ENCODE peak calls at places on chromosomes 3 and 15, in five cellular contexts. J, S, O, A and V are unnamed samples.

GRCh38 chr3:35322070-35322469 is 317.3 kb upstream of the ARPP21 start:
- DNase-seq in J (no peak), S (peak), O (no peak), A (peak), V (no peak)

GRCh38 chr3:194247350-194247740 is 103.8 kb downstream of the CPN2 start:
- DNase-seq in S (no peak), J (no peak), O (no peak), A (no peak), V (no peak)

GRCh38 chr15:25596644-25597562 is 158.1 kb upstream of the UBE3A start:
- DNase-seq in A (no peak), O (no peak), S (no peak), J (no peak), V (no peak)

GRCh38 chr15:65869127-65869953 is at the start of gene RAB11A:
- DNase-seq in S (peak), A (peak), J (peak), O (peak), V (peak)

GRCh38 chr3:170572665-170573253 is 13.1 kb downstream of the SLC7A14 start:
- DNase-seq in J (no peak), O (no peak), A (peak), S (peak), V (peak)

GRCh38 chr15:45183001-45183400 is 4.8 kb downstream of the SHF start:
- DNase-seq in O (no peak), S (no peak), A (no peak), J (no peak), V (no peak)

GRCh38 chr3:13698498-13698897 is 149.6 kb downstream of the FBLN2 start:
- DNase-seq in S (no peak), J (no peak), A (no peak), O (no peak), V (no peak)

GRCh38 chr3:65118279-65118678 is 430.5 kb upstream of the ADAMTS9 start:
- DNase-seq in A (no peak), S (no peak), O (no peak), J (no peak), V (no peak)

GRCh38 chr3:32910954-32911353 is 40.5 kb upstream of the CCR4 start:
- DNase-seq in A (no peak), S (peak), O (no peak), J (no peak), V (no peak)

GRCh38 chr3:43155464-43156121 is 49.7 kb upstream of the POMGNT2 start:
- DNase-seq in O (no peak), J (peak), A (peak), S (peak), V (peak)

GRCh38 chr3:47512416-47513124 is 942 bp downstream of the ELP6 start:
- DNase-seq in A (peak), O (peak), S (peak), J (no peak), V (no peak)

GRCh38 chr3:196202516-196202970 is 8.7 kb downstream of the ZDHHC19 start:
- DNase-seq in A (peak), O (peak), J (no peak), S (peak), V (no peak)

GRCh38 chr15:68589012-68589411 is 10.2 kb downstream of the CORO2B start:
- DNase-seq in A (no peak), S (peak), O (no peak), J (no peak), V (no peak)

GRCh38 chr3:167750273-167750971 is 14.9 kb downstream of the SERPINI1 start:
- DNase-seq in O (no peak), J (no peak), A (no peak), S (no peak), V (no peak)

GRCh38 chr3:156259896-156260788 is 139.8 kb downstream of the KCNAB1 start:
- DNase-seq in J (no peak), A (no peak), S (peak), O (no peak), V (no peak)

GRCh38 chr3:50551293-50552057 is 16.1 kb downstream of the C3orf18 start:
- DNase-seq in S (no peak), J (no peak), A (no peak), O (no peak), V (no peak)

GRCh38 chr3:61094608-61095007 is 156.6 kb downstream of the FHIT start:
- DNase-seq in O (no peak), S (no peak), J (no peak), A (peak), V (no peak)

GRCh38 chr3:153704115-153704514 is 417.1 kb upstream of the ARHGEF26 start:
- DNase-seq in O (no peak), A (no peak), J (no peak), S (no peak), V (no peak)

GRCh38 chr3:155872904-155873646 is 2.6 kb downstream of the GMPS start:
- DNase-seq in O (no peak), S (no peak), A (no peak), J (no peak), V (no peak)

GRCh38 chr3:117409701-117410459 is 700.3 kb downstream of the TUSC7 start:
- DNase-seq in A (peak), S (peak), J (no peak), O (no peak), V (no peak)

GRCh38 chr3:182148360-182148759 is 436.6 kb downstream of the SOX2 start:
- DNase-seq in S (no peak), A (no peak), O (no peak), J (no peak), V (no peak)

GRCh38 chr3:182490601-182491485 is 302.5 kb upstream of the ATP11B start:
- DNase-seq in O (no peak), S (peak), A (no peak), J (no peak), V (no peak)

GRCh38 chr3:145035682-145036081 is 1064.1 kb downstream of the DIPK2A start:
- DNase-seq in O (no peak), S (no peak), J (no peak), A (no peak), V (no peak)

GRCh38 chr3:44782891-44783290 is 21.3 kb downstream of the KIF15 start:
- DNase-seq in S (no peak), J (no peak), O (no peak), A (no peak), V (no peak)

GRCh38 chr3:126159476-126159875 is 20.9 kb downstream of the ALDH1L1 start:
- DNase-seq in O (no peak), S (no peak), J (no peak), A (no peak), V (no peak)

GRCh38 chr15:78880242-78880533 is 7.5 kb downstream of the MORF4L1 start:
- DNase-seq in J (no peak), S (peak), O (no peak), A (no peak), V (no peak)

GRCh38 chr3:128402998-128403397 is 63.7 kb downstream of the DNAJB8 start:
- DNase-seq in O (no peak), A (no peak), S (no peak), J (no peak), V (no peak)

GRCh38 chr3:51718547-51719412 is 11.9 kb downstream of the GRM2 start:
- DNase-seq in S (peak), O (no peak), J (no peak), A (peak), V (no peak)

GRCh38 chr3:73955671-73956070 is 330.9 kb upstream of the PDZRN3 start:
- DNase-seq in O (no peak), A (no peak), J (no peak), S (no peak), V (no peak)

GRCh38 chr3:19799887-19800286 is 134.1 kb downstream of the EFHB start:
- DNase-seq in O (no peak), J (no peak), A (no peak), S (no peak), V (no peak)

GRCh38 chr3:52051444-52051843 is 4.9 kb downstream of the DUSP7 start:
- DNase-seq in J (no peak), S (no peak), A (no peak), O (peak), V (no peak)

GRCh38 chr3:25047058-25047457 is 381.0 kb upstream of the RARB start:
- DNase-seq in A (no peak), S (peak), J (no peak), O (no peak), V (no peak)

GRCh38 chr15:88331291-88331690 is 74.8 kb upstream of the NTRK3 start:
- DNase-seq in S (peak), J (no peak), A (peak), O (no peak), V (no peak)

GRCh38 chr3:128369881-128370642 is 96.6 kb downstream of the DNAJB8 start:
- DNase-seq in J (no peak), O (peak), S (no peak), A (no peak), V (no peak)

GRCh38 chr3:55951371-55951770 is 464.3 kb upstream of the WNT5A start:
- DNase-seq in J (no peak), A (no peak), O (no peak), S (no peak), V (no peak)

DNA sequence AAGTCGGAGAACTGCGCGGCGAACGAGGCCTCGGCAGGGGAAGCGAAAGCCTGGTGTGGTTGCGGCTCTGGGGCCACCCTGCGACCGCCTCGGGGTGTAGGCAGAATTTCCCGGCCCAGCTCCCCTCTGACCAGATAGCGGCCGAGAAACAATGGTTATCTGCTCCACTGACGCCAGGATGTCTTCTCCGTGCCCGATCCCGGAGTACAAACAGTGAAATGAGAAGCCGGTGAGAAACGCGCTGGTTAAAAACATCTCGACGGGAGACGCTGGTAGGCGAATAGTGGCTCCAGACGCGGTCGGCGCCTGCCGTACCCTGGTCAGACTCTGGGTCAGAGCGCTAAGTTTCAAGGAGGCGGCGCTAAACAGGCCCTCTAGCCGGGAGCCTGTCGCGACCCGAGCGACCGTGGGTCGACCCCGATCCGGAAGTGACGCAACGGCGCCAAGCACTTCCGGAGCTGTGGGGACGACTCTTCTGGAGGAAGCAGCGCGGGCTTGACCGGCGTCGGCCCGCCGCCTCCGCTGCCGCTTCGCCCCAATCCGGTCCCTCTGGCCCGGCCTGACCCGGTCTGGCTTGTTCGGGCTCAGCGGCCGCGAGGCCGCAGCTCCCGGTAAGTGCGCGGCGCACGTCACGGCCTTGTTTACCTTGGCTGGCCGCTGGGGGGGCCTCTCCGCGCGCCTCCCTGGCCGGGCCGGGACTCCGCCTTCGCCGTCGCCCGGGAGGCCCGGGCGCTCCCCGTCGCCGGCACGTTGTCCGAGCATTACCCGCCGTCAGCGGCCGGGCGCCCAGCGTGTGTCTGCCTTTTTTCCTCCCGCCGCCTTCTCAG is at the start of gene ARIH2:
- DNase-seq in S (peak), A (peak), O (peak), J (peak), V (peak)
- TF ChIP-seq CTCF in S (no peak), A (no peak), O (peak), J (no peak), V (peak)

GRCh38 chr3:33918357-33918756 is 119.9 kb downstream of the PDCD6IP start:
- DNase-seq in O (no peak), A (peak), S (peak), J (no peak), V (no peak)
- H3K4me3 ChIP-seq in O (no peak), A (no peak), S (no peak), J (no peak), V (no peak)

GRCh38 chr3:36403661-36404060 is 23.4 kb downstream of the STAC start:
- DNase-seq in J (no peak), S (peak), A (no peak), O (no peak), V (no peak)

GRCh38 chr3:36409862-36410261 is 29.6 kb downstream of the STAC start:
- DNase-seq in O (no peak), J (no peak), S (no peak), A (no peak), V (no peak)

GRCh38 chr3:36405193-36405592 is 24.9 kb downstream of the STAC start:
- DNase-seq in O (no peak), A (peak), J (no peak), S (peak), V (no peak)

GRCh38 chr3:36408146-36408545 is 27.8 kb downstream of the STAC start:
- DNase-seq in J (no peak), O (no peak), S (no peak), A (no peak), V (no peak)
- TF ChIP-seq CTCF in J (no peak), O (no peak), S (no peak), A (peak), V (peak)

DNA sequence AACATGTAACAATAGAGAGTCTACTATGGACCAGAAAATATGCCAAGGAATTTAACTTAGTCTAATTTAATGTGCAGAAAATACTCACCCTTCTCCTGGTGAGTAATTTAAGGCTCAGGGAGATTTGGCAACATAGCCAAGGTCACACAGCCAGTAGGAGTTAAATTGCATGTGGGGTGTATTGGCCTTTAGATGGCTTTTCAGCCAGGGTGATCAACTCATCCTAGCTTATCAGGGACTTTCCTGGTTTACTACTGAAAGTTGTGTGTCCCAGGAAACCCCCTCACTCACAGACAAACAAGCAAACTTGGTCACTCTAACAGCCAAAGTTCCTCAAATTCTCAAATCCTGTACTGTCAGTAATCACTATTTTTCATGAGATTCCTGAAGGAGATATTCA is 2.6 kb upstream of the SLC9A9 start:
- DNase-seq in O (no peak), J (no peak), S (peak), A (no peak), V (no peak)
- H3K4me3 ChIP-seq in O (no peak), J (no peak), S (no peak), A (no peak), V (no peak)

GRCh38 chr15:74350295-74351275 is 16.9 kb downstream of the CYP11A1 start:
- DNase-seq in O (no peak), J (no peak), S (no peak), A (no peak), V (no peak)

GRCh38 chr15:74351639-74352038 is 15.8 kb downstream of the CYP11A1 start:
- DNase-seq in S (no peak), J (no peak), O (no peak), A (no peak), V (no peak)

GRCh38 chr15:74349241-74349766 is 18.1 kb downstream of the CYP11A1 start:
- DNase-seq in J (no peak), O (no peak), A (no peak), S (no peak), V (no peak)

GRCh38 chr15:74347757-74348250 is 19.6 kb downstream of the CYP11A1 start:
- DNase-seq in J (no peak), O (no peak), S (no peak), A (no peak), V (no peak)

DNA sequence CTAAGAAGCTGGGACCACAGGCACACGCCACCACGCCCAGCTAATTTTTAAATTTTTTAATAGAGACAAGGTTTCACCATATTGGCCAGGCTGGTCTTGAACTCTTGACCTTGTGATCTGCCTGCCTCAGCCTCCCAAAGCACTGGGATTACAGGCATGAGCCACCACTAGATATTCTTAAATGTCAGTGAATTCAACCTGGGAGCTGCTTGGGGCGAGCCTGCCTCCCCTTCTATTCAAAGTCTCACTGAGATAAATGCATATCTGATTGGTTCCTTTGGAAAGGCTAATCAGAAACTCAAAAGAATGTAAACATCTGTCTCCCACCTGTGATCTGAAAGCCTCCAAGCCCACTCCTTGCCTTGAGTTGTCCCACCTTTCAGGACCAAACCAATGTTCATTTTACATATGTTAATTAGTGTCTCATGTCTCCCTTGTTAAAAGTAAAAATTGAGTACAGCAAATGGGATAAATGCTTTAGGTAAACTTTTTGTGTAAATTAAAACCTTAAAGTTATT is 15.0 kb downstream of the CYP11A1 start:
- DNase-seq in S (no peak), J (no peak), A (no peak), O (peak), V (no peak)
- TF ChIP-seq CTCF in S (no peak), J (no peak), A (no peak), O (no peak), V (no peak)

GRCh38 chr3:189567772-189568420 is 63.3 kb upstream of the TP63 start:
- DNase-seq in O (no peak), A (no peak), S (no peak), J (no peak), V (no peak)

GRCh38 chr3:189569473-189569872 is 61.7 kb upstream of the TP63 start:
- DNase-seq in J (no peak), A (no peak), O (no peak), S (no peak), V (no peak)

GRCh38 chr3:189570916-189571315 is 60.3 kb upstream of the TP63 start:
- DNase-seq in O (no peak), S (no peak), J (no peak), A (no peak), V (no peak)

GRCh38 chr3:189567322-189567721 is 63.9 kb upstream of the TP63 start:
- DNase-seq in O (no peak), J (no peak), S (no peak), A (no peak), V (no peak)

DNA sequence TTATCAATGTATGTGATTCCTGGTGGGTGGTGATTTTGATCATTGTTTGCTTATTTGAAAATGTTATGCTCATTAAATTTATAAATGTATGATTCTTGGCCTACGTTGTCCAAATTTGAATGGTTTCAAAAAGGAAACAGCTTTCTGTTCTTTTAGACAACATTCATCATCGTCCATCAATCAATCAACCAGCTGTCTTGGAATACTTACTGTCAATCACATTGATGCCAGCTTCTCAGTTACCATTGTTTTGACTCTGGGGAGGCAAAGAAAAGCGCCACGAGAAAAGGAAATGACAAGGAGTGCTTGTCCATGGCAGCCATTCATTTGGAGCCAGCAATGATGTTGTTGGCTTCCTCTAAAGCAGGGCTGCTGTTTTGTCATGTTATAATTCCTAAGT is 62.3 kb upstream of the TP63 start:
- DNase-seq in J (no peak), O (no peak), A (no peak), S (no peak), V (no peak)
- H3K4me3 ChIP-seq in J (no peak), O (no peak), A (no peak), S (no peak), V (no peak)

DNA sequence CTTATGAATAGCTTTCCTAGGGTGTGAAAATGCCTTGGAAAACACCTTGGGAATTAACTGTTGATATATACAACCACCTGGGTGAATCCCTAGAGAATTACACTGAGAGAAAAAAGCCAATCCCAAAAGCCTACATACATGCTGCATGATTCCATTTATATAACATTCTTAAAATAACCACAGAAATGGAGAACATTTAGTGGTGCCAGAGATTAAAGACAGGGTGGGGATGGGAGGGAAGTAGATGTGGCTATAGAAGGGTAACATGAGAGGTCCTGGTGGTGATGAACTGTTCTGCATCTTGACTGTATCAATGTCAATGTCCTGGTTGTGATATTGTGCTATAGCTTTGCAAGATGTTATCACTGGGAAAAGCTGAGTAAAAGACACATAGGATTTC is 291.0 kb downstream of the CLSTN2 start:
- DNase-seq in S (peak), O (no peak), J (no peak), A (no peak), V (no peak)
- TF ChIP-seq CTCF in S (no peak), O (no peak), J (no peak), A (no peak), V (no peak)

DNA sequence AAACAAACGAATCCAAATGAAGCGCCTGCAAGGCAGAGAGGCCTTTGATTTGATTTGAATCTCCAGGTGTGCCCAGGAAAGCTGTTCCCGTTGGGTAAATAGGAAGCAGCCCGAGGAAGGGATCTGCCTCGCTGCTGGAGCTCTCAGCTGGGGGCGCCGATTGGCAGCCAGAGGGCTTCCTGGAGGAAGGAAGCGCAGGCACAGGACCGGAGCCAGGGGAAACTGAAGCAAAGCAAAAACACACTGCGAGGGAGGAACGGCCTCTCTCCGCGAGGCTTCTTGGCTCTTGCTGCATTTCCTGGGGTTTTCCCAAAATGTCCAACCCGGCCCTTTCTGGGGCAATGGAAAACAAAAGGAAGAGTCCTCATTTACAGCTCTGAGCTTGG is 80.3 kb downstream of the TMEM266 start:
- DNase-seq in S (no peak), J (no peak), O (no peak), A (no peak), V (no peak)
- H3K4me3 ChIP-seq in S (no peak), J (no peak), O (peak), A (no peak), V (no peak)